ENCODE peak calls at places on chromosomes 7 and 10, in four cellular contexts. One of them, this sample, is unnamed.

GRCh38 chr10:69684020-69684980 is 54.3 kb downstream of the FAM241B start:
- DNase-seq in mucosa of descending colon: peak
- DNase-seq in astrocyte of the spinal cord: peak
- DNase-seq in astrocyte: peak
- DNase-seq in this sample: no peak

GRCh38 chr7:909358-910329 is 33.3 kb downstream of the GET4 start:
- DNase-seq in mucosa of descending colon: peak
- DNase-seq in astrocyte of the spinal cord: peak
- DNase-seq in astrocyte: no peak
- DNase-seq in this sample: no peak

GRCh38 chr7:7792089-7792488 is 73.7 kb upstream of the RPA3 start:
- DNase-seq in mucosa of descending colon: no peak
- DNase-seq in astrocyte of the spinal cord: peak
- DNase-seq in astrocyte: no peak
- DNase-seq in this sample: no peak

GRCh38 chr10:29807407-29807806 is 172.6 kb upstream of the SVIL start:
- DNase-seq in mucosa of descending colon: no peak
- DNase-seq in astrocyte of the spinal cord: peak
- DNase-seq in astrocyte: peak
- DNase-seq in this sample: no peak

GRCh38 chr10:86258488-86258887 is 108.1 kb downstream of the GRID1 start:
- DNase-seq in mucosa of descending colon: no peak
- DNase-seq in astrocyte of the spinal cord: no peak
- DNase-seq in astrocyte: peak
- DNase-seq in this sample: no peak

GRCh38 chr7:80154656-80155325 is 20.2 kb downstream of the GNAI1 start:
- DNase-seq in mucosa of descending colon: no peak
- DNase-seq in astrocyte of the spinal cord: no peak
- DNase-seq in astrocyte: no peak
- DNase-seq in this sample: no peak

GRCh38 chr10:29926649-29927048 is 132.7 kb downstream of the JCAD start:
- DNase-seq in mucosa of descending colon: no peak
- DNase-seq in astrocyte of the spinal cord: peak
- DNase-seq in astrocyte: peak
- DNase-seq in this sample: no peak

GRCh38 chr10:60877777-60878120 is 66.2 kb downstream of the RHOBTB1 start:
- DNase-seq in mucosa of descending colon: no peak
- DNase-seq in astrocyte of the spinal cord: no peak
- DNase-seq in astrocyte: no peak
- DNase-seq in this sample: no peak

GRCh38 chr7:42237162-42237821 is at the start of gene GLI3:
- DNase-seq in mucosa of descending colon: peak
- DNase-seq in astrocyte of the spinal cord: peak
- DNase-seq in astrocyte: peak
- DNase-seq in this sample: peak

GRCh38 chr10:91313761-91314520 is 93.5 kb downstream of the PCGF5 start:
- DNase-seq in mucosa of descending colon: no peak
- DNase-seq in astrocyte of the spinal cord: peak
- DNase-seq in astrocyte: peak
- DNase-seq in this sample: no peak

GRCh38 chr10:25818751-25819150 is 115.3 kb upstream of the MYO3A start:
- DNase-seq in mucosa of descending colon: no peak
- DNase-seq in astrocyte of the spinal cord: no peak
- DNase-seq in astrocyte: no peak
- DNase-seq in this sample: no peak

GRCh38 chr7:36107926-36108631 is 45.0 kb upstream of the EEPD1 start:
- DNase-seq in mucosa of descending colon: no peak
- DNase-seq in astrocyte of the spinal cord: no peak
- DNase-seq in astrocyte: no peak
- DNase-seq in this sample: no peak

GRCh38 chr10:122140477-122140902 is 130.6 kb upstream of the BTBD16 start:
- DNase-seq in mucosa of descending colon: no peak
- DNase-seq in astrocyte of the spinal cord: peak
- DNase-seq in astrocyte: peak
- DNase-seq in this sample: no peak

GRCh38 chr10:52701647-52702046 is 70.9 kb downstream of the MBL2 start:
- DNase-seq in mucosa of descending colon: no peak
- DNase-seq in astrocyte of the spinal cord: no peak
- DNase-seq in astrocyte: no peak
- DNase-seq in this sample: no peak

GRCh38 chr7:129376778-129377700 is 57.2 kb upstream of the STRIP2 start:
- DNase-seq in mucosa of descending colon: no peak
- DNase-seq in astrocyte of the spinal cord: peak
- DNase-seq in astrocyte: peak
- DNase-seq in this sample: peak

GRCh38 chr10:74244097-74244685 is 93.2 kb downstream of the ADK start:
- DNase-seq in mucosa of descending colon: peak
- DNase-seq in astrocyte of the spinal cord: peak
- DNase-seq in astrocyte: peak
- DNase-seq in this sample: peak

GRCh38 chr10:132783165-132783736 is 2.7 kb downstream of the NKX6-2 start:
- DNase-seq in mucosa of descending colon: no peak
- DNase-seq in astrocyte of the spinal cord: no peak
- DNase-seq in astrocyte: no peak
- DNase-seq in this sample: no peak

GRCh38 chr10:76251773-76252617 is 820.6 kb downstream of the LRMDA start:
- DNase-seq in mucosa of descending colon: peak
- DNase-seq in astrocyte of the spinal cord: peak
- DNase-seq in astrocyte: peak
- DNase-seq in this sample: no peak

GRCh38 chr7:77665161-77665560 is 31.1 kb upstream of the RSBN1L start:
- DNase-seq in mucosa of descending colon: no peak
- DNase-seq in astrocyte of the spinal cord: no peak
- DNase-seq in astrocyte: no peak
- DNase-seq in this sample: no peak

GRCh38 chr7:151884276-151885201 is 7.6 kb upstream of the PRKAG2 start:
- DNase-seq in mucosa of descending colon: no peak
- DNase-seq in astrocyte of the spinal cord: no peak
- DNase-seq in astrocyte: no peak
- DNase-seq in this sample: no peak

GRCh38 chr7:90706067-90706716 is 110.1 kb downstream of the CDK14 start:
- DNase-seq in mucosa of descending colon: no peak
- DNase-seq in astrocyte of the spinal cord: peak
- DNase-seq in astrocyte: peak
- DNase-seq in this sample: no peak

GRCh38 chr10:15262036-15262713 is 93.7 kb upstream of the NMT2 start:
- DNase-seq in mucosa of descending colon: peak
- DNase-seq in astrocyte of the spinal cord: peak
- DNase-seq in astrocyte: peak
- DNase-seq in this sample: no peak

GRCh38 chr7:81031996-81032395 is 113.1 kb upstream of the SEMA3C start:
- DNase-seq in mucosa of descending colon: no peak
- DNase-seq in astrocyte of the spinal cord: no peak
- DNase-seq in astrocyte: no peak
- DNase-seq in this sample: no peak

GRCh38 chr10:35447693-35448407 is 111.5 kb downstream of the CCNY start:
- DNase-seq in mucosa of descending colon: peak
- DNase-seq in astrocyte of the spinal cord: peak
- DNase-seq in astrocyte: peak
- DNase-seq in this sample: peak

GRCh38 chr10:115829501-115830215 is 443.3 kb downstream of the GFRA1 start:
- DNase-seq in mucosa of descending colon: no peak
- DNase-seq in astrocyte of the spinal cord: peak
- DNase-seq in astrocyte: peak
- DNase-seq in this sample: no peak

GRCh38 chr10:15571570-15571969 is 148.2 kb downstream of the ITGA8 start:
- DNase-seq in mucosa of descending colon: no peak
- DNase-seq in astrocyte of the spinal cord: peak
- DNase-seq in astrocyte: peak
- DNase-seq in this sample: no peak

GRCh38 chr10:48768451-48768766 is 83.7 kb downstream of the WDFY4 start:
- DNase-seq in mucosa of descending colon: no peak
- DNase-seq in astrocyte of the spinal cord: no peak
- DNase-seq in astrocyte: no peak
- DNase-seq in this sample: no peak

GRCh38 chr10:127398140-127398966 is 150.8 kb upstream of the NPS start:
- DNase-seq in mucosa of descending colon: no peak
- DNase-seq in astrocyte of the spinal cord: peak
- DNase-seq in astrocyte: peak
- DNase-seq in this sample: no peak

GRCh38 chr7:23787272-23787671 is 77.3 kb downstream of the STK31 start:
- DNase-seq in mucosa of descending colon: no peak
- DNase-seq in astrocyte of the spinal cord: no peak
- DNase-seq in astrocyte: no peak
- DNase-seq in this sample: no peak

GRCh38 chr10:22657566-22658190 is 56.7 kb downstream of the PIP4K2A start:
- DNase-seq in mucosa of descending colon: no peak
- DNase-seq in astrocyte of the spinal cord: peak
- DNase-seq in astrocyte: peak
- DNase-seq in this sample: no peak

GRCh38 chr7:98354511-98355249 is 46.2 kb downstream of the BAIAP2L1 start:
- DNase-seq in mucosa of descending colon: peak
- DNase-seq in astrocyte of the spinal cord: peak
- DNase-seq in astrocyte: peak
- DNase-seq in this sample: no peak

GRCh38 chr7:123198668-123199652 is 809 bp downstream of the SLC13A1 start:
- DNase-seq in mucosa of descending colon: peak
- DNase-seq in astrocyte of the spinal cord: no peak
- DNase-seq in astrocyte: no peak
- DNase-seq in this sample: no peak

GRCh38 chr7:29607889-29608288 is 44.3 kb downstream of the PRR15 start:
- DNase-seq in mucosa of descending colon: no peak
- DNase-seq in astrocyte of the spinal cord: peak
- DNase-seq in astrocyte: peak
- DNase-seq in this sample: no peak

GRCh38 chr10:102434251-102434913 is 2.0 kb upstream of the CUEDC2 start:
- DNase-seq in mucosa of descending colon: no peak
- DNase-seq in astrocyte of the spinal cord: no peak
- DNase-seq in astrocyte: no peak
- DNase-seq in this sample: peak

GRCh38 chr7:135232720-135233119 is 918 bp upstream of the STRA8 start:
- DNase-seq in mucosa of descending colon: no peak
- DNase-seq in astrocyte of the spinal cord: no peak
- DNase-seq in astrocyte: no peak
- DNase-seq in this sample: peak
- TF ChIP-seq CTCF in mucosa of descending colon: no peak
- TF ChIP-seq CTCF in astrocyte of the spinal cord: no peak
- TF ChIP-seq CTCF in astrocyte: no peak
- TF ChIP-seq CTCF in this sample: no peak

GRCh38 chr7:6637544-6638229 is 569 bp downstream of the ZNF316 start:
- DNase-seq in mucosa of descending colon: peak
- DNase-seq in astrocyte of the spinal cord: peak
- DNase-seq in astrocyte: peak
- DNase-seq in this sample: peak
- TF ChIP-seq CTCF in mucosa of descending colon: no peak
- TF ChIP-seq CTCF in astrocyte of the spinal cord: peak
- TF ChIP-seq CTCF in astrocyte: peak
- TF ChIP-seq CTCF in this sample: peak

DNA sequence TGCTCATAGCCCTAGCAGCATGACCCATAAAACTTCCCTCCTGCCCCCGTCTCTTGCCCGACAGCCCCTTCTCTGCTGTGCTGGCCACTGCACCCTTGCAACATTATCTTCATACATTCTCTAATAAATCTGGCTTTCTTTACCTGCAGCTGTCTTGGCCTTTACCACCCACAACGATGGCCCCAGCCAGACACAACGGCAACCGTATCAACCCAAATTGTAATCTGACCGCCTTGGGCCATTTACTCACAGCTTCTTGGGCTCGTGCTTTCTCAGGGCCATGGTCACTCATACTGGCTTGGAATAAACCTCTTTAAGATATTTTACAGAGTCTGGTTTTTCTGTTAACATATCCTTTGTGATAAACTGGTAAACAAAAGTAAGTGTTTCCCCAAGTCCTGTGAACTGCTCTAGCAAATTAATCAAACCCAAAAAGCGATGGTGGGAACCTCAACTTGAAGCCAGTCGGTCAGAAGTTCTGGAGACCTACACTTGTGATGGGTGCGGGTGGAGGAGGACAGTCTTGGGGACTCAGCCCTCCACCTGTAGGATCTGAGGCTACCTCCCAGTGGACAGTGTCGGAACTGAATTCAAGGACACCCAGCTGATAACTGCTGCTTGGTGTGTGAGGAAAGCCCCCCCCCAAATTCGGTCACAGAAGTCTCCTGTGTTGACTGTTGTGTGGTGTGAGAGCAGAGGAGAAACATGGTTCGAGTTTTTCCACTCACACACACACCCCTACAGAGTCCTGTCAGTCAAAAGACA is 87.6 kb upstream of the ATP6V0A4 start:
- DNase-seq in mucosa of descending colon: no peak
- DNase-seq in astrocyte of the spinal cord: no peak
- DNase-seq in astrocyte: no peak
- DNase-seq in this sample: peak
- TF ChIP-seq CTCF in mucosa of descending colon: no peak
- TF ChIP-seq CTCF in astrocyte of the spinal cord: peak
- TF ChIP-seq CTCF in astrocyte: peak
- TF ChIP-seq CTCF in this sample: no peak

GRCh38 chr10:100761191-100761590 is 15.8 kb downstream of the PAX2 start:
- DNase-seq in mucosa of descending colon: no peak
- DNase-seq in astrocyte of the spinal cord: no peak
- DNase-seq in astrocyte: no peak
- DNase-seq in this sample: no peak

GRCh38 chr10:100760726-100761125 is 15.3 kb downstream of the PAX2 start:
- DNase-seq in mucosa of descending colon: no peak
- DNase-seq in astrocyte of the spinal cord: no peak
- DNase-seq in astrocyte: no peak
- DNase-seq in this sample: no peak

GRCh38 chr10:100755821-100756220 is 10.4 kb downstream of the PAX2 start:
- DNase-seq in mucosa of descending colon: no peak
- DNase-seq in astrocyte of the spinal cord: no peak
- DNase-seq in astrocyte: no peak
- DNase-seq in this sample: no peak

GRCh38 chr10:100763043-100763747 is 17.8 kb downstream of the PAX2 start:
- DNase-seq in mucosa of descending colon: no peak
- DNase-seq in astrocyte of the spinal cord: no peak
- DNase-seq in astrocyte: no peak
- DNase-seq in this sample: no peak

GRCh38 chr10:100759331-100759730 is 13.9 kb downstream of the PAX2 start:
- DNase-seq in mucosa of descending colon: no peak
- DNase-seq in astrocyte of the spinal cord: no peak
- DNase-seq in astrocyte: no peak
- DNase-seq in this sample: no peak
- TF ChIP-seq CTCF in mucosa of descending colon: no peak
- TF ChIP-seq CTCF in astrocyte of the spinal cord: no peak
- TF ChIP-seq CTCF in astrocyte: no peak
- TF ChIP-seq CTCF in this sample: no peak

DNA sequence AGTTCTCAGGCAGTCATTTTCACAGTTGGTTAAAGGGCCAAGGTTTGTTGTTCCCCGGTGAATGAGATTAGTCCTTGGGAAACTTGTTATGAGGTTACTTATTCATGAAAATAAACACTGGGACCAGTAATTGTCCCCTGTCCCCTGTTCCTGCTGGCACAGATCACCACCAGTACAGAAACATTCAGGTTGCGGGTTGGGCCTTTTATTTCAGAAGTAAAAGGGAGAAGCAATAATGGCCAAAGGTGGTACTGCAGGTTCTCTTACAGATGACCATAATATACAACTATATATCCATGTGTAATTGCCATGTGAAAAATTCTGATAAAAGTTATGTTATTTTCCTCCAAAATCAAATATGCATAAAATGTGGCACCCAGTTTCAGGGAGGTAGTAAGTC is 442.0 kb downstream of the SORCS1 start:
- DNase-seq in mucosa of descending colon: peak
- DNase-seq in astrocyte of the spinal cord: no peak
- DNase-seq in astrocyte: no peak
- DNase-seq in this sample: no peak
- TF ChIP-seq CTCF in mucosa of descending colon: no peak
- TF ChIP-seq CTCF in astrocyte of the spinal cord: no peak
- TF ChIP-seq CTCF in astrocyte: no peak
- TF ChIP-seq CTCF in this sample: no peak

GRCh38 chr7:118053353-118053752 is 130.6 kb upstream of the LSM8 start:
- DNase-seq in mucosa of descending colon: no peak
- DNase-seq in astrocyte of the spinal cord: no peak
- DNase-seq in astrocyte: no peak
- DNase-seq in this sample: no peak
- TF ChIP-seq CTCF in mucosa of descending colon: no peak
- TF ChIP-seq CTCF in astrocyte of the spinal cord: no peak
- TF ChIP-seq CTCF in astrocyte: no peak
- TF ChIP-seq CTCF in this sample: no peak